ENCODE peak calls at places on chromosomes 12 and 14, in six cellular contexts. One of them, this sample, is unnamed.

GRCh38 chr14:61560323-61560722 is 135.0 kb upstream of the HIF1A start:
- DNase-seq in AG10803: no peak
- DNase-seq in cardiac fibroblast: no peak
- DNase-seq in neural progenitor cell: no peak
- DNase-seq in LNCaP clone FGC: no peak
- DNase-seq in AG04450: no peak
- DNase-seq in this sample: no peak

GRCh38 chr14:61420326-61420725 is 98.9 kb downstream of the PRKCH start:
- DNase-seq in AG10803: no peak
- DNase-seq in cardiac fibroblast: peak; percentile 58
- DNase-seq in neural progenitor cell: no peak
- DNase-seq in LNCaP clone FGC: no peak
- DNase-seq in AG04450: no peak
- DNase-seq in this sample: no peak

GRCh38 chr14:91021115-91021514 is 39.3 kb downstream of the RPS6KA5 start:
- DNase-seq in AG10803: no peak
- DNase-seq in cardiac fibroblast: no peak
- DNase-seq in neural progenitor cell: no peak
- DNase-seq in LNCaP clone FGC: no peak
- DNase-seq in AG04450: no peak
- DNase-seq in this sample: no peak

GRCh38 chr12:13195244-13195643 is 1.3 kb upstream of the EMP1 start:
- DNase-seq in AG10803: no peak
- DNase-seq in cardiac fibroblast: peak; percentile 58
- DNase-seq in neural progenitor cell: no peak
- DNase-seq in LNCaP clone FGC: no peak
- DNase-seq in AG04450: no peak
- DNase-seq in this sample: no peak

GRCh38 chr14:100896369-100897060 is 7.0 kb downstream of the RTL1 start:
- DNase-seq in AG10803: no peak
- DNase-seq in cardiac fibroblast: no peak
- DNase-seq in neural progenitor cell: peak; percentile 54
- DNase-seq in LNCaP clone FGC: no peak
- DNase-seq in AG04450: no peak
- DNase-seq in this sample: peak; percentile 40

GRCh38 chr12:27844427-27845090 is 64.5 kb upstream of the MANSC4 start:
- DNase-seq in AG10803: no peak
- DNase-seq in cardiac fibroblast: peak; percentile 32
- DNase-seq in neural progenitor cell: no peak
- DNase-seq in LNCaP clone FGC: peak; percentile 14
- DNase-seq in AG04450: no peak
- DNase-seq in this sample: no peak

GRCh38 chr12:128385736-128386135 is 118.8 kb downstream of the TMEM132C start:
- DNase-seq in AG10803: no peak
- DNase-seq in cardiac fibroblast: no peak
- DNase-seq in neural progenitor cell: no peak
- DNase-seq in LNCaP clone FGC: no peak
- DNase-seq in AG04450: no peak
- DNase-seq in this sample: no peak

GRCh38 chr14:50766338-50766886 is 64.5 kb downstream of the NIN start:
- DNase-seq in AG10803: peak; percentile 87
- DNase-seq in cardiac fibroblast: peak; percentile 62
- DNase-seq in neural progenitor cell: no peak
- DNase-seq in LNCaP clone FGC: peak; percentile 58
- DNase-seq in AG04450: no peak
- DNase-seq in this sample: no peak

GRCh38 chr14:93094121-93094918 is 21.4 kb downstream of the ITPK1 start:
- DNase-seq in AG10803: no peak
- DNase-seq in cardiac fibroblast: no peak
- DNase-seq in neural progenitor cell: no peak
- DNase-seq in LNCaP clone FGC: no peak
- DNase-seq in AG04450: no peak
- DNase-seq in this sample: no peak

GRCh38 chr12:89244536-89244935 is 107.8 kb downstream of the DUSP6 start:
- DNase-seq in AG10803: peak; percentile 73
- DNase-seq in cardiac fibroblast: peak; percentile 26
- DNase-seq in neural progenitor cell: no peak
- DNase-seq in LNCaP clone FGC: no peak
- DNase-seq in AG04450: no peak
- DNase-seq in this sample: no peak

GRCh38 chr14:39368261-39368959 is 63.8 kb downstream of the FBXO33 start:
- DNase-seq in AG10803: peak; percentile 81
- DNase-seq in cardiac fibroblast: peak; percentile 85
- DNase-seq in neural progenitor cell: peak; percentile 89
- DNase-seq in LNCaP clone FGC: peak; percentile 56
- DNase-seq in AG04450: peak; percentile 48
- DNase-seq in this sample: peak; percentile 22

GRCh38 chr14:28609228-28609828 is 157.3 kb upstream of the FOXG1 start:
- DNase-seq in AG10803: peak; percentile 0
- DNase-seq in cardiac fibroblast: peak; percentile 82
- DNase-seq in neural progenitor cell: peak; percentile 75
- DNase-seq in LNCaP clone FGC: peak; percentile 8
- DNase-seq in AG04450: no peak
- DNase-seq in this sample: no peak

GRCh38 chr12:58920102-58920955 is at the start of gene LRIG3:
- DNase-seq in AG10803: peak; percentile 87
- DNase-seq in cardiac fibroblast: peak; percentile 89
- DNase-seq in neural progenitor cell: peak; percentile 92
- DNase-seq in LNCaP clone FGC: no peak
- DNase-seq in AG04450: peak; percentile 76
- DNase-seq in this sample: peak; percentile 97

GRCh38 chr12:18546399-18546798 is 191.4 kb downstream of the PLCZ1 start:
- DNase-seq in AG10803: peak; percentile 63
- DNase-seq in cardiac fibroblast: peak; percentile 77
- DNase-seq in neural progenitor cell: no peak
- DNase-seq in LNCaP clone FGC: no peak
- DNase-seq in AG04450: no peak
- DNase-seq in this sample: no peak

GRCh38 chr12:16622315-16622714 is 16.4 kb upstream of the LMO3 start:
- DNase-seq in AG10803: no peak
- DNase-seq in cardiac fibroblast: no peak
- DNase-seq in neural progenitor cell: no peak
- DNase-seq in LNCaP clone FGC: no peak
- DNase-seq in AG04450: no peak
- DNase-seq in this sample: no peak

GRCh38 chr12:16618256-16618655 is 12.3 kb upstream of the LMO3 start:
- DNase-seq in AG10803: no peak
- DNase-seq in cardiac fibroblast: no peak
- DNase-seq in neural progenitor cell: no peak
- DNase-seq in LNCaP clone FGC: no peak
- DNase-seq in AG04450: no peak
- DNase-seq in this sample: no peak

DNA sequence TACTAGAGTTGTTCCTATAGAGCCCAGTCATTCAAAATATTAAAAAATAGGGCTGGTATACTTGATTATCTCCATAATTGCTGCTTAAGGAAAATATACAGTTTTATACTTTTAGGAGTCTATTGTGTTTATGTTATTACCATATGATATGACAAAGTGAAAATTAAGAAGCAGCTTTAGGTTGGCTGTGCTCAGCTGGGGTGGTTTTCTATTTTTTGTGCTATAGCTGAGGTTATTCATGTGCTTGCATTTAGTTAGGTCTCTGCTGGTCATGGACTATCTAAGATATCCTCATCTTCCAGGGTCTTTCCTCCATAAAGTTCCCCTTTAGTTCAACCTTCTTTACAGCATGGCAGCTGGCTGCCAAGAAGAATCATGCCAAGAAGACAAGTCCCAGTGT is 13.6 kb upstream of the LMO3 start:
- DNase-seq in AG10803: no peak
- DNase-seq in cardiac fibroblast: no peak
- DNase-seq in neural progenitor cell: no peak
- DNase-seq in LNCaP clone FGC: no peak
- DNase-seq in AG04450: no peak
- DNase-seq in this sample: no peak
- H3K4me3 ChIP-seq in AG10803: no peak overlapping the region
- H3K4me3 ChIP-seq in cardiac fibroblast: no peak overlapping the region
- H3K4me3 ChIP-seq in neural progenitor cell: no peak overlapping the region
- H3K4me3 ChIP-seq in LNCaP clone FGC: no peak overlapping the region
- H3K4me3 ChIP-seq in AG04450: no peak overlapping the region
- H3K4me3 ChIP-seq in this sample: no peak overlapping the region

GRCh38 chr12:114275937-114276785 is 129.8 kb downstream of the TBX5 start:
- DNase-seq in AG10803: peak; percentile 68
- DNase-seq in cardiac fibroblast: no peak
- DNase-seq in neural progenitor cell: no peak
- DNase-seq in LNCaP clone FGC: no peak
- DNase-seq in AG04450: no peak
- DNase-seq in this sample: no peak
- TF ChIP-seq CTCF in AG10803: no peak
- TF ChIP-seq CTCF in cardiac fibroblast: no peak
- TF ChIP-seq CTCF in neural progenitor cell: no peak
- TF ChIP-seq CTCF in LNCaP clone FGC: no peak
- TF ChIP-seq CTCF in AG04450: no peak
- TF ChIP-seq CTCF in this sample: no peak

GRCh38 chr12:41188841-41189394 is 798 bp downstream of the PDZRN4 start:
- DNase-seq in AG10803: no peak
- DNase-seq in cardiac fibroblast: no peak
- DNase-seq in neural progenitor cell: no peak
- DNase-seq in LNCaP clone FGC: no peak
- DNase-seq in AG04450: no peak
- DNase-seq in this sample: no peak
- H3K4me3 ChIP-seq in AG10803: no peak overlapping the region
- H3K4me3 ChIP-seq in cardiac fibroblast: no peak overlapping the region
- H3K4me3 ChIP-seq in neural progenitor cell: peak overlapping the region; percentile 54
- H3K4me3 ChIP-seq in LNCaP clone FGC: no peak overlapping the region
- H3K4me3 ChIP-seq in AG04450: no peak overlapping the region
- H3K4me3 ChIP-seq in this sample: no peak overlapping the region

GRCh38 chr14:73742520-73743238 is 28.5 kb upstream of the PNMA1 start:
- DNase-seq in AG10803: no peak
- DNase-seq in cardiac fibroblast: no peak
- DNase-seq in neural progenitor cell: no peak
- DNase-seq in LNCaP clone FGC: no peak
- DNase-seq in AG04450: no peak
- DNase-seq in this sample: no peak
- TF ChIP-seq CTCF in AG10803: no peak
- TF ChIP-seq CTCF in cardiac fibroblast: no peak
- TF ChIP-seq CTCF in neural progenitor cell: no peak
- TF ChIP-seq CTCF in LNCaP clone FGC: no peak
- TF ChIP-seq CTCF in AG04450: no peak
- TF ChIP-seq CTCF in this sample: no peak

GRCh38 chr12:106741247-106741646 is 33.2 kb upstream of the RIC8B start:
- DNase-seq in AG10803: no peak
- DNase-seq in cardiac fibroblast: no peak
- DNase-seq in neural progenitor cell: no peak
- DNase-seq in LNCaP clone FGC: no peak
- DNase-seq in AG04450: no peak
- DNase-seq in this sample: no peak

GRCh38 chr12:106740813-106741212 is 33.7 kb upstream of the RIC8B start:
- DNase-seq in AG10803: no peak
- DNase-seq in cardiac fibroblast: no peak
- DNase-seq in neural progenitor cell: no peak
- DNase-seq in LNCaP clone FGC: no peak
- DNase-seq in AG04450: no peak
- DNase-seq in this sample: no peak

GRCh38 chr12:106736051-106736957 is 38.2 kb upstream of the RIC8B start:
- DNase-seq in AG10803: no peak
- DNase-seq in cardiac fibroblast: peak; percentile 7
- DNase-seq in neural progenitor cell: no peak
- DNase-seq in LNCaP clone FGC: no peak
- DNase-seq in AG04450: no peak
- DNase-seq in this sample: peak; percentile 40

GRCh38 chr12:106739815-106740552 is 34.5 kb upstream of the RIC8B start:
- DNase-seq in AG10803: no peak
- DNase-seq in cardiac fibroblast: peak; percentile 30
- DNase-seq in neural progenitor cell: no peak
- DNase-seq in LNCaP clone FGC: no peak
- DNase-seq in AG04450: no peak
- DNase-seq in this sample: peak; percentile 31

GRCh38 chr12:106739318-106739717 is 35.2 kb upstream of the RIC8B start:
- DNase-seq in AG10803: no peak
- DNase-seq in cardiac fibroblast: no peak
- DNase-seq in neural progenitor cell: no peak
- DNase-seq in LNCaP clone FGC: peak; percentile 67
- DNase-seq in AG04450: no peak
- DNase-seq in this sample: no peak
- H3K4me3 ChIP-seq in AG10803: no peak overlapping the region
- H3K4me3 ChIP-seq in cardiac fibroblast: no peak overlapping the region
- H3K4me3 ChIP-seq in neural progenitor cell: no peak overlapping the region
- H3K4me3 ChIP-seq in LNCaP clone FGC: no peak overlapping the region
- H3K4me3 ChIP-seq in AG04450: no peak overlapping the region
- H3K4me3 ChIP-seq in this sample: no peak overlapping the region

GRCh38 chr12:126668538-126668937 is 1598.4 kb upstream of the TMEM132C start:
- DNase-seq in AG10803: peak; percentile 94
- DNase-seq in cardiac fibroblast: peak; percentile 95
- DNase-seq in neural progenitor cell: no peak
- DNase-seq in LNCaP clone FGC: no peak
- DNase-seq in AG04450: no peak
- DNase-seq in this sample: no peak

GRCh38 chr12:126668961-126669360 is 1598.0 kb upstream of the TMEM132C start:
- DNase-seq in AG10803: peak; percentile 67
- DNase-seq in cardiac fibroblast: peak; percentile 77
- DNase-seq in neural progenitor cell: no peak
- DNase-seq in LNCaP clone FGC: no peak
- DNase-seq in AG04450: no peak
- DNase-seq in this sample: no peak

GRCh38 chr12:126667340-126667739 is 1599.6 kb upstream of the TMEM132C start:
- DNase-seq in AG10803: peak; percentile 80
- DNase-seq in cardiac fibroblast: peak; percentile 91
- DNase-seq in neural progenitor cell: no peak
- DNase-seq in LNCaP clone FGC: no peak
- DNase-seq in AG04450: no peak
- DNase-seq in this sample: no peak

GRCh38 chr12:126663304-126664094 is 1598.3 kb downstream of the AACS start:
- DNase-seq in AG10803: no peak
- DNase-seq in cardiac fibroblast: peak; percentile 67
- DNase-seq in neural progenitor cell: peak; percentile 75
- DNase-seq in LNCaP clone FGC: peak; percentile 10
- DNase-seq in AG04450: no peak
- DNase-seq in this sample: no peak
- TF ChIP-seq CTCF in AG10803: peak; percentile 19
- TF ChIP-seq CTCF in cardiac fibroblast: peak; percentile 33
- TF ChIP-seq CTCF in neural progenitor cell: peak; percentile 77
- TF ChIP-seq CTCF in LNCaP clone FGC: peak; percentile 51
- TF ChIP-seq CTCF in AG04450: no peak
- TF ChIP-seq CTCF in this sample: no peak

GRCh38 chr12:109987615-109988014 is 8.6 kb downstream of the GIT2 start:
- DNase-seq in AG10803: no peak
- DNase-seq in cardiac fibroblast: no peak
- DNase-seq in neural progenitor cell: no peak
- DNase-seq in LNCaP clone FGC: no peak
- DNase-seq in AG04450: no peak
- DNase-seq in this sample: no peak

GRCh38 chr12:109989380-109989779 is 6.8 kb downstream of the GIT2 start:
- DNase-seq in AG10803: no peak
- DNase-seq in cardiac fibroblast: no peak
- DNase-seq in neural progenitor cell: no peak
- DNase-seq in LNCaP clone FGC: no peak
- DNase-seq in AG04450: no peak
- DNase-seq in this sample: no peak

GRCh38 chr12:109988903-109989302 is 7.3 kb downstream of the GIT2 start:
- DNase-seq in AG10803: no peak
- DNase-seq in cardiac fibroblast: no peak
- DNase-seq in neural progenitor cell: no peak
- DNase-seq in LNCaP clone FGC: no peak
- DNase-seq in AG04450: no peak
- DNase-seq in this sample: no peak

GRCh38 chr12:109991586-109991985 is 4.6 kb downstream of the GIT2 start:
- DNase-seq in AG10803: no peak
- DNase-seq in cardiac fibroblast: no peak
- DNase-seq in neural progenitor cell: no peak
- DNase-seq in LNCaP clone FGC: no peak
- DNase-seq in AG04450: no peak
- DNase-seq in this sample: no peak

GRCh38 chr12:109988274-109988673 is 7.9 kb downstream of the GIT2 start:
- DNase-seq in AG10803: no peak
- DNase-seq in cardiac fibroblast: no peak
- DNase-seq in neural progenitor cell: no peak
- DNase-seq in LNCaP clone FGC: no peak
- DNase-seq in AG04450: no peak
- DNase-seq in this sample: no peak
- H3K4me3 ChIP-seq in AG10803: no peak overlapping the region
- H3K4me3 ChIP-seq in cardiac fibroblast: no peak overlapping the region
- H3K4me3 ChIP-seq in neural progenitor cell: no peak overlapping the region
- H3K4me3 ChIP-seq in LNCaP clone FGC: no peak overlapping the region
- H3K4me3 ChIP-seq in AG04450: no peak overlapping the region
- H3K4me3 ChIP-seq in this sample: no peak overlapping the region

This sample was measured in lower leg skin.